ENCODE peak calls at places on chromosomes 16 and 17, in six cellular contexts. Y, E, P, O, G and K are unnamed samples.

GRCh38 chr16:11390573-11391495 is 45.6 kb downstream of the RMI2 start:
- DNase-seq in Y (no peak), G (no peak), P (peak; percentile 29), E (no peak), O (no peak), K (no peak)

GRCh38 chr17:16286947-16287562 is 66.2 kb downstream of the CENPV start:
- DNase-seq in G (no peak), E (peak; percentile 72), O (no peak), P (no peak), Y (peak; percentile 25), K (no peak)

GRCh38 chr16:83915491-83915890 is 16.6 kb downstream of the MLYCD start:
- DNase-seq in E (no peak), Y (no peak), O (no peak), P (no peak), G (no peak), K (no peak)

GRCh38 chr16:57017251-57017650 is 27.9 kb downstream of the NLRC5 start:
- DNase-seq in G (no peak), O (no peak), E (no peak), Y (no peak), P (no peak), K (no peak)

GRCh38 chr17:9644910-9645751 is at the start of gene USP43:
- DNase-seq in Y (peak; percentile 25), P (no peak), G (peak; percentile 43), E (peak; percentile 8), O (peak; percentile 39), K (peak; percentile 54)

GRCh38 chr17:59434429-59434828 is 103.0 kb downstream of the YPEL2 start:
- DNase-seq in O (no peak), Y (no peak), G (no peak), P (no peak), E (no peak), K (no peak)

GRCh38 chr17:61399131-61400057 is at the start of gene TBX2:
- DNase-seq in G (no peak), P (peak; percentile 92), E (no peak), O (peak; percentile 21), Y (no peak), K (peak; percentile 74)

GRCh38 chr16:15041260-15042011 is 14.4 kb downstream of the NTAN1 start:
- DNase-seq in E (no peak), Y (peak; percentile 83), G (no peak), O (no peak), P (peak; percentile 94), K (peak; percentile 67)

GRCh38 chr17:41061969-41062368 is 2.1 kb upstream of the KRTAP2-3 start:
- DNase-seq in E (no peak), O (no peak), P (no peak), G (no peak), Y (no peak), K (no peak)

GRCh38 chr16:65770752-65771151 is 595.7 kb upstream of the CDH5 start:
- DNase-seq in G (no peak), P (no peak), Y (no peak), O (no peak), E (no peak), K (no peak)

GRCh38 chr17:57943645-57944044 is 11.6 kb downstream of the CUEDC1 start:
- DNase-seq in O (no peak), P (no peak), Y (no peak), G (no peak), E (no peak), K (no peak)

GRCh38 chr17:21036361-21036881 is 6.4 kb downstream of the USP22 start:
- DNase-seq in E (no peak), O (no peak), G (no peak), P (no peak), Y (no peak), K (no peak)

GRCh38 chr16:10447289-10447688 is 61.4 kb downstream of the ATF7IP2 start:
- DNase-seq in E (no peak), G (no peak), O (no peak), P (no peak), Y (no peak), K (no peak)